ENCODE peak calls at places on chromosomes 12 and 14, in four cellular contexts. A is fibroblast of lung, B is thoracic aorta, R is GM10248. H is an unnamed sample.

GRCh38 chr14:61385002-61385685 is 63.8 kb downstream of the PRKCH start:
- DNase-seq in A (no peak), R (no peak), B (no peak), H (no peak)

GRCh38 chr14:73884438-73885190 is 2.0 kb upstream of the ZNF410 start:
- DNase-seq in A (no peak), R (no peak), B (no peak), H (no peak)

GRCh38 chr14:102049258-102050025 is 37.4 kb downstream of the HSP90AA1 start:
- DNase-seq in B (no peak), A (peak; percentile 31), R (no peak), H (no peak)

GRCh38 chr14:97707603-97708002 is 910.4 kb downstream of the VRK1 start:
- DNase-seq in B (no peak), R (no peak), A (no peak), H (no peak)

GRCh38 chr14:29671034-29671433 is 256.6 kb downstream of the PRKD1 start:
- DNase-seq in R (no peak), B (no peak), A (peak; percentile 56), H (no peak)

GRCh38 chr14:50615566-50615965 is 52.5 kb downstream of the SAV1 start:
- DNase-seq in B (no peak), R (no peak), A (no peak), H (no peak)

GRCh38 chr12:79873223-79873622 is 61.7 kb downstream of the PPP1R12A start:
- DNase-seq in A (peak; percentile 34), B (no peak), R (no peak), H (no peak)

GRCh38 chr12:42504049-42504448 is 85.5 kb downstream of the PRICKLE1 start:
- DNase-seq in A (peak; percentile 31), R (no peak), B (no peak), H (no peak)

GRCh38 chr14:43475762-43476161 is 1031.3 kb downstream of the FSCB start:
- DNase-seq in A (no peak), B (no peak), R (no peak), H (no peak)

GRCh38 chr14:47899685-47900084 is 224.3 kb upstream of the MDGA2 start:
- DNase-seq in R (no peak), A (no peak), B (no peak), H (no peak)

GRCh38 chr14:60092516-60092915 is 793 bp downstream of the PCNX4 start:
- DNase-seq in B (no peak), A (peak; percentile 57), R (peak; percentile 22), H (no peak)

GRCh38 chr14:76947078-76947837 is 81.2 kb downstream of the IRF2BPL start:
- DNase-seq in R (peak; percentile 87), B (peak; percentile 59), A (peak; percentile 94), H (peak; percentile 69)

GRCh38 chr12:12327802-12328201 is 22.2 kb downstream of the MANSC1 start:
- DNase-seq in R (peak; percentile 65), B (no peak), A (peak; percentile 79), H (no peak)

GRCh38 chr12:104694711-104695110 is 238.0 kb downstream of the CHST11 start:
- DNase-seq in R (no peak), A (no peak), B (no peak), H (no peak)

GRCh38 chr12:56683-57346 is 9.8 kb upstream of the IQSEC3 start:
- DNase-seq in B (no peak), R (no peak), A (no peak), H (no peak)

GRCh38 chr14:36683083-36683724 is 21.5 kb downstream of the PAX9 start:
- DNase-seq in A (no peak), R (no peak), B (no peak), H (no peak)

GRCh38 chr12:123260081-123260480 is 11.6 kb downstream of the CDK2AP1 start:
- DNase-seq in R (no peak), A (no peak), B (no peak), H (no peak)

GRCh38 chr12:102551186-102551585 is 70.8 kb upstream of the IGF1 start:
- DNase-seq in A (no peak), R (no peak), B (no peak), H (no peak)

GRCh38 chr14:103094406-103095209 is at the start of gene EXOC3L4:
- DNase-seq in B (no peak), A (peak; percentile 50), R (no peak), H (no peak)

GRCh38 chr12:30988086-30988485 is 61.5 kb downstream of the TSPAN11 start:
- DNase-seq in B (no peak), R (no peak), A (no peak), H (no peak)

GRCh38 chr12:57149309-57149900 is 2.0 kb upstream of the LRP1-AS start:
- DNase-seq in B (no peak), A (peak; percentile 87), R (no peak), H (no peak)

GRCh38 chr12:88472248-88472647 is 108.0 kb downstream of the KITLG start:
- DNase-seq in R (no peak), B (no peak), A (peak; percentile 47), H (no peak)

GRCh38 chr12:116164263-116164817 is 113.2 kb downstream of the MED13L start:
- DNase-seq in B (no peak), A (peak; percentile 31), R (no peak), H (no peak)

GRCh38 chr14:76926521-76927251 is 100.5 kb downstream of the LRRC74A start:
- DNase-seq in R (peak; percentile 80), A (peak; percentile 80), B (no peak), H (no peak)

GRCh38 chr14:55482936-55483605 is 42.7 kb upstream of the TBPL2 start:
- DNase-seq in R (no peak), A (no peak), B (no peak), H (no peak)

GRCh38 chr12:52020539-52021336 is 14.0 kb downstream of the TAMALIN start:
- DNase-seq in R (peak; percentile 71), A (peak; percentile 57), B (no peak), H (peak; percentile 61)

GRCh38 chr14:99257673-99258221 is 14.2 kb downstream of the BCL11B start:
- DNase-seq in B (no peak), R (no peak), A (no peak), H (no peak)

GRCh38 chr12:68425998-68426397 is 93.8 kb upstream of the MDM1 start:
- DNase-seq in B (no peak), R (no peak), A (peak; percentile 44), H (no peak)

GRCh38 chr12:91441236-91441635 is 258.6 kb upstream of the DCN start:
- DNase-seq in B (no peak), A (no peak), R (no peak), H (no peak)

GRCh38 chr14:39607978-39608377 is 175.7 kb upstream of the FBXO33 start:
- DNase-seq in B (no peak), A (no peak), R (no peak), H (no peak)

GRCh38 chr14:90060965-90061848 is 587 bp upstream of the KCNK13 start:
- DNase-seq in R (peak; percentile 38), B (no peak), A (no peak), H (no peak)

GRCh38 chr14:36553650-36554260 is 28.7 kb downstream of the NKX2-8 start:
- DNase-seq in B (no peak), A (peak; percentile 60), R (peak; percentile 33), H (no peak)

GRCh38 chr12:32811686-32812392 is 56.1 kb upstream of the YARS2 start:
- DNase-seq in A (no peak), R (no peak), B (no peak), H (no peak)

GRCh38 chr12:18718462-18718861 is 19.4 kb downstream of the PLCZ1 start:
- DNase-seq in R (no peak), B (no peak), A (no peak), H (no peak)

DNA sequence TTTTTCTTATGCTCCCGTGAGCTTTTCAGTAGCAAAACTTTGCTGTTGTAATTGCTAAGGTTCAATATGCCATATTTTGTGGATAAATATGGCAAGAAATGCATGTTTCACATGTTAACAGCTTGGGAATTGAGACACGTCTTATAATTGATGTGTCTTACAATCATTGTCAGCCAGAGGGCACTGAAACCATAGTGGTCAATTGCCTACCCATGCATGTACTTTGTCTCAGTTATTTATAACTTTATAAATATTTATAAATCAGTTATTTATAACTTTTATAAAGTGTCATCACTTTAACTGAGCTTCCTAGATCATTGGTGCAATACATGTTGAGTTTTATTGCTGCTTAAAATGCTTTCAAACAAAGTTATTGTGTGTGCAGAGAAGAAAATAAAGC is 82.0 kb downstream of the CATSPERB start:
- DNase-seq in B (no peak), A (peak; percentile 59), R (peak; percentile 39), H (no peak)
- TF ChIP-seq CTCF in B (peak; percentile 29), A (peak; percentile 47), R (peak; percentile 58), H (peak; percentile 18)

GRCh38 chr12:3125674-3126073 is 48.5 kb downstream of the TSPAN9 start:
- DNase-seq in A (no peak), B (no peak), R (no peak), H (no peak)

GRCh38 chr12:3123729-3124128 is 46.5 kb downstream of the TSPAN9 start:
- DNase-seq in A (no peak), B (no peak), R (no peak), H (no peak)

GRCh38 chr12:3124917-3125316 is 47.7 kb downstream of the TSPAN9 start:
- DNase-seq in R (no peak), A (no peak), B (no peak), H (no peak)

GRCh38 chr12:3120701-3121100 is 43.5 kb downstream of the TSPAN9 start:
- DNase-seq in R (no peak), A (no peak), B (no peak), H (no peak)

GRCh38 chr12:3122841-3123678 is 45.9 kb downstream of the TSPAN9 start:
- DNase-seq in A (peak; percentile 73), B (peak; percentile 49), R (no peak), H (no peak)
- TF ChIP-seq CTCF in A (peak; percentile 11), B (no peak), R (no peak), H (no peak)

DNA sequence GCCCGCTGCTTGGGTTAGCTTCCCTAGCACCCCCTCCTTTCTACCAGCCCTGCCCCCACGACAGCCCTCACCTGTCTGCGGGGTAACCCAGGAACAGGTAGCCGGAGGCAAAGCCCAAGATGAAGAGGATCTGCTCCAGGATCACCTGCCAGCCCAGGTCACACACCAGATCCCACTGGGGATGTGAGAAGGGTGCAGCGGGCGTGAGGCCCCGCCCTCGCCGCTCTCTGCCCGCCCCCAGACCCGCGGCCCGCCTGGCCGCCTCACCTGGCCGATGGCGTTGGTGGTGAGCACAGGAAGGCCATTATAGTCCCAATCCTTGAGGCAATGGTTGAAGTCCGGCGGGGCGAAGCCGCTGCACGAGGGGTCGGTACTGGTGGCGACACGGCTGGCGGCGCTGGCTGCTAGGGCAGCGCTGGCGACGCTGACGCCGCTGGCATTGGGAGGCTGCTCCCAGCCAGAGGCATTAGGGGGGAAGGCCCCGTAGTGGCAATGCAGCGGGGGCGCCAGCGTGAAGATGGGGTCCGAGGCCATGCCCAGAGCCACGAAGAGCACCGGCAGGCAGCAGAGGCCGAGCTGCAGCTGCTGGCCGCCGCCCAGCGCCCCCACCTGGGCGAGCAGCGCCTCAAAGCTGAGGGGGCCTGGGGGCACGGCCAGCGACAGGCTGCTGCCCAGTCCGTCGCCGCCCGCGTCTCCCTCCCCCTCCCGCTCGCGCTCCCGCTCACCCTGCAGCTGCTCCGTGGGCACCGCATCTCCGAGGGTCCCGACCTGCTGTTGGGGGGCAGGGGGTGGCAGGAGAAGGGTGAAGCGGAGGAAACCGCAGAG is 794 bp downstream of the SLC22A17 start:
- DNase-seq in B (no peak), R (no peak), A (no peak), H (no peak)
- TF ChIP-seq CTCF in B (no peak), R (no peak), A (no peak), H (no peak)

GRCh38 chr14:91139776-91140175 is 25.9 kb downstream of the DGLUCY start:
- DNase-seq in R (no peak), A (no peak), B (no peak), H (no peak)

GRCh38 chr14:91143862-91144261 is 30.0 kb downstream of the DGLUCY start:
- DNase-seq in A (peak; percentile 22), B (peak; percentile 83), R (no peak), H (no peak)

GRCh38 chr14:91142214-91142668 is 28.4 kb downstream of the DGLUCY start:
- DNase-seq in R (peak; percentile 79), B (no peak), A (no peak), H (peak; percentile 23)

GRCh38 chr14:91138511-91139359 is 24.9 kb downstream of the DGLUCY start:
- DNase-seq in A (peak; percentile 38), R (peak; percentile 36), B (no peak), H (no peak)

GRCh38 chr14:91140672-91141071 is 26.8 kb downstream of the DGLUCY start:
- DNase-seq in B (no peak), R (no peak), A (peak; percentile 25), H (no peak)
- TF ChIP-seq CTCF in B (no peak), R (peak; percentile 38), A (peak; percentile 27), H (no peak)